ENCODE peak calls at places on chromosomes 5 and 9, in nine cellular contexts. H is hepatic stellate cell, R is NCI-H345, Q is foreskin fibroblast, X is lung microvascular endothelial cell, T is epithelial cell of esophagus, D is HS-27A, A is ELR, I is NCI-H2029. J is an unnamed sample.

GRCh38 chr5:68033029-68033428 is 182.5 kb upstream of the PIK3R1 start:
- DNase-seq in I (no peak), T (peak; percentile 77), D (no peak), Q (no peak), H (no peak), A (no peak), X (no peak), R (no peak), J (no peak)

GRCh38 chr5:7876867-7877266 is 7.9 kb downstream of the MTRR start:
- DNase-seq in Q (peak; percentile 82), X (no peak), D (no peak), I (no peak), T (peak; percentile 76), A (peak; percentile 83), R (no peak), H (no peak), J (no peak)

GRCh38 chr5:159777049-159777448 is 139.2 kb upstream of the ADRA1B start:
- DNase-seq in H (no peak), I (peak; percentile 13), A (no peak), Q (peak; percentile 34), T (no peak), R (no peak), X (no peak), D (no peak), J (no peak)

GRCh38 chr9:136081113-136081825 is 13.8 kb downstream of the NACC2 start:
- DNase-seq in X (no peak), A (no peak), D (no peak), Q (no peak), R (peak; percentile 75), T (no peak), H (no peak), I (no peak), J (peak; percentile 74)

GRCh38 chr5:55338810-55339243 is 31.0 kb downstream of the MTREX start:
- DNase-seq in T (no peak), D (no peak), H (no peak), Q (no peak), R (no peak), X (no peak), I (no peak), A (no peak), J (no peak)

GRCh38 chr9:130846487-130847305 is 11.6 kb downstream of the ABL1 start:
- DNase-seq in Q (peak; percentile 86), H (peak; percentile 54), X (peak; percentile 38), R (no peak), D (peak; percentile 98), I (no peak), T (peak; percentile 39), A (peak; percentile 94), J (no peak)

GRCh38 chr5:153525536-153525935 is 35.1 kb downstream of the GRIA1 start:
- DNase-seq in R (no peak), X (no peak), I (no peak), T (no peak), A (no peak), H (no peak), Q (no peak), D (no peak), J (no peak)

GRCh38 chr5:136686192-136686872 is 321.0 kb upstream of the TRPC7 start:
- DNase-seq in X (peak; percentile 34), R (no peak), H (peak; percentile 14), T (peak; percentile 84), I (peak; percentile 27), D (no peak), Q (peak; percentile 52), A (peak; percentile 53), J (peak; percentile 0)

GRCh38 chr5:72018158-72018803 is 89.0 kb upstream of the MAP1B start:
- DNase-seq in H (peak; percentile 21), D (no peak), A (peak; percentile 62), Q (peak; percentile 73), T (peak; percentile 65), X (peak; percentile 67), R (peak; percentile 20), I (no peak), J (no peak)

GRCh38 chr9:84778537-84778936 is 109.0 kb downstream of the NTRK2 start:
- DNase-seq in H (no peak), X (no peak), Q (peak; percentile 4), D (no peak), R (no peak), I (no peak), T (no peak), A (no peak), J (no peak)

GRCh38 chr5:132334812-132335211 is 34.7 kb upstream of the SLC22A5 start:
- DNase-seq in Q (no peak), I (peak; percentile 7), A (peak; percentile 58), R (no peak), X (no peak), D (no peak), H (no peak), T (peak; percentile 84), J (peak; percentile 39)

GRCh38 chr9:111588846-111589245 is 10.6 kb downstream of the PTGR1 start:
- DNase-seq in Q (peak; percentile 24), X (peak; percentile 24), D (no peak), R (no peak), I (no peak), T (no peak), A (no peak), H (no peak), J (no peak)

GRCh38 chr5:469752-470483 is 26.9 kb downstream of the EXOC3 start:
- DNase-seq in Q (no peak), A (no peak), R (no peak), H (no peak), T (no peak), I (no peak), X (peak; percentile 80), D (no peak), J (no peak)

GRCh38 chr9:129580211-129580915 is 40.5 kb downstream of the C9orf50 start:
- DNase-seq in T (no peak), A (no peak), D (no peak), R (no peak), I (no peak), Q (no peak), H (no peak), X (no peak), J (no peak)

GRCh38 chr5:80254767-80255424 is 952 bp downstream of the SERINC5 start:
- DNase-seq in H (peak; percentile 33), Q (peak; percentile 56), D (no peak), R (peak; percentile 48), I (no peak), X (peak; percentile 33), T (peak; percentile 87), A (peak; percentile 37), J (no peak)

GRCh38 chr5:65663804-65664521 is 39.1 kb downstream of the SHLD3 start:
- DNase-seq in Q (peak; percentile 28), A (peak; percentile 52), T (peak; percentile 28), R (no peak), I (no peak), X (peak; percentile 4), D (no peak), H (peak; percentile 19), J (no peak)

GRCh38 chr5:50711280-50711679 is 44.8 kb downstream of the PARP8 start:
- DNase-seq in X (no peak), D (no peak), A (peak; percentile 4), R (no peak), H (peak; percentile 2), I (peak; percentile 76), Q (no peak), T (no peak), J (no peak)

GRCh38 chr5:69493235-69493925 is 790 bp downstream of the OCLN start:
- DNase-seq in Q (peak; percentile 63), T (peak; percentile 58), D (no peak), I (peak; percentile 23), X (peak; percentile 21), R (peak; percentile 50), A (peak; percentile 60), H (peak; percentile 50), J (peak; percentile 37)

GRCh38 chr5:124124711-124125229 is 612.8 kb downstream of the CSNK1G3 start:
- DNase-seq in D (no peak), R (no peak), X (no peak), I (no peak), H (no peak), A (no peak), T (no peak), Q (peak; percentile 54), J (no peak)

GRCh38 chr5:72523960-72524582 is 16.9 kb upstream of the ZNF366 start:
- DNase-seq in T (peak; percentile 86), A (peak; percentile 88), I (peak; percentile 15), D (peak; percentile 36), X (peak; percentile 69), H (peak; percentile 32), R (no peak), Q (peak; percentile 81), J (peak; percentile 3)

GRCh38 chr5:103371046-103371603 is 112.6 kb downstream of the MACIR start:
- DNase-seq in X (no peak), H (peak; percentile 6), A (no peak), Q (no peak), D (no peak), I (no peak), R (no peak), T (no peak), J (no peak)

GRCh38 chr5:123098767-123099513 is 9.9 kb downstream of the PRDM6 start:
- DNase-seq in A (no peak), R (no peak), I (no peak), D (no peak), H (no peak), Q (peak; percentile 61), X (no peak), T (peak; percentile 28), J (no peak)

GRCh38 chr9:112654282-112654681 is 63.6 kb downstream of the INIP start:
- DNase-seq in I (no peak), D (no peak), H (no peak), R (no peak), X (no peak), T (no peak), Q (no peak), A (no peak), J (no peak)

GRCh38 chr5:10173716-10174115 is 76.0 kb downstream of the ATPSCKMT start:
- DNase-seq in Q (no peak), R (no peak), I (no peak), D (no peak), T (no peak), H (no peak), A (no peak), X (no peak), J (no peak)

GRCh38 chr9:132560604-132561304 is 21.7 kb upstream of the BARHL1 start:
- DNase-seq in A (no peak), R (no peak), I (no peak), Q (no peak), T (no peak), D (no peak), X (peak; percentile 50), H (no peak), J (no peak)

GRCh38 chr5:40221796-40222195 is 457.9 kb upstream of the PTGER4 start:
- DNase-seq in X (no peak), Q (peak; percentile 89), H (peak; percentile 21), D (peak; percentile 84), R (no peak), A (peak; percentile 96), I (no peak), T (peak; percentile 88), J (no peak)

GRCh38 chr5:59724482-59725392 is 168.8 kb downstream of the PDE4D start:
- DNase-seq in X (peak; percentile 70), Q (peak; percentile 74), I (peak; percentile 43), T (peak; percentile 46), A (peak; percentile 68), R (no peak), H (peak; percentile 11), D (no peak), J (peak; percentile 52)

GRCh38 chr5:28500511-28500910 is 1462.1 kb upstream of the CDH9 start:
- DNase-seq in R (no peak), A (no peak), I (no peak), H (no peak), X (no peak), Q (no peak), T (no peak), D (no peak), J (no peak)

GRCh38 chr5:115170128-115170923 is 618 bp upstream of the TRIM36 start:
- DNase-seq in H (no peak), D (peak; percentile 4), R (no peak), X (peak; percentile 58), Q (peak; percentile 62), A (peak; percentile 13), I (peak; percentile 81), T (no peak), J (peak; percentile 82)

GRCh38 chr5:14871573-14872069 is at the start of gene ANKH:
- DNase-seq in I (peak; percentile 60), R (peak; percentile 83), X (peak; percentile 82), Q (peak; percentile 93), H (peak; percentile 80), T (peak; percentile 79), D (no peak), A (peak; percentile 85), J (peak; percentile 79)

GRCh38 chr9:131624636-131625241 is 79.4 kb downstream of the PRRT1B start:
- DNase-seq in A (peak; percentile 45), T (no peak), Q (peak; percentile 81), X (no peak), D (no peak), I (peak; percentile 40), R (peak; percentile 8), H (no peak), J (no peak)